ENCODE peak calls at places on chromosomes 16 and 17, in six cellular contexts. Z, Y, Q, J, L and X are unnamed samples.

GRCh38 chr17:69853533-69854262 is 221.3 kb upstream of the KCNJ16 start:
- DNase-seq in J (no peak), Q (no peak), Z (no peak), L (no peak), Y (no peak), X (no peak)

GRCh38 chr16:10929853-10930754 is 12.2 kb downstream of the DEXI start:
- DNase-seq in Y (no peak), L (no peak), Q (no peak), Z (no peak), J (no peak), X (no peak)

GRCh38 chr17:9239260-9239820 is 218.0 kb downstream of the NTN1 start:
- DNase-seq in J (no peak), L (no peak), Q (no peak), Y (no peak), Z (no peak), X (peak)

GRCh38 chr16:85033153-85033552 is 5.6 kb downstream of the KIAA0513 start:
- DNase-seq in J (no peak), Y (no peak), Z (no peak), Q (no peak), L (no peak), X (no peak)

GRCh38 chr17:69326302-69327059 is 452 bp downstream of the ABCA5 start:
- DNase-seq in Y (no peak), Z (no peak), L (no peak), J (peak), Q (no peak), X (no peak)

GRCh38 chr17:81097134-81097942 is 62.4 kb downstream of the BAIAP2 start:
- DNase-seq in J (peak), Q (peak), Z (no peak), Y (peak), L (no peak), X (no peak)

GRCh38 chr17:2041561-2042354 is at the start of gene OVCA2:
- DNase-seq in Q (peak), J (peak), Y (no peak), Z (peak), L (peak), X (peak)

GRCh38 chr17:68057531-68057952 is 22.0 kb downstream of the KPNA2 start:
- DNase-seq in Y (no peak), L (no peak), Q (no peak), Z (no peak), J (no peak), X (no peak)

DNA sequence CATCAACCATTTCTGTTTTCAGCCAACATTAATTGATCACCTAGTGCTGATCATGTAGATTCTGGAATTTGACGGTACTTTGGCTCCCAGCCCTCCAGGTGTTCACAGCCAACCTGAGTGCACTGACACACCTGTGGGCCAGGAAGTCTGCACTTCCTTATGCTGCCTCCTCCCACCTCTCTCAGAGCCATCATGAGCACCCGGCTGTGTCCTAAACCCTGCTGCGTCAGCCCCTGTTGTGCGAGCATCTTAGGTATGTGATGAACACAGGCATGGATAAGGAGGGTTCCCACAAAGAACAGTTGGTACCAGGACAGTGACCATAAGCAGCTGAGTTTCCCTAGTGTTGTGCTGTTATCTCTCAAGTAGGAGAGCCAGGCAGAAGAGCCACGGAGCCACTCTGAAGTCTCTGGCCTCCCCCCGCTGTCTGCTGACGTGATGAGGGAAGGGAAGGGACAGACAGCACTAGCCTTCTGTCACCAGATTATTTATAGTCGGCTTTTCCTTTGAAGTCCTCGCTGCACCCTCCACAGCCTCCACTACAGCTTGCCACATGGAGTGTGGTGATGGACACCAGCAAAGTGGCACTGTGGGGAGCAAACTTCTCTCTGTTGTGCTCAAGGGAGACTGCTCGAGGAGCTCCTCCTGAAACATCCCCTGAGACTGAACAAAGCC is 162.8 kb upstream of the ANKFN1 start:
- DNase-seq in J (no peak), L (no peak), Z (no peak), Y (peak), Q (no peak), X (no peak)
- TF ChIP-seq POLR2A in J (no peak), L (no peak), Z (no peak), Y (no peak), Q (no peak), X (no peak)

DNA sequence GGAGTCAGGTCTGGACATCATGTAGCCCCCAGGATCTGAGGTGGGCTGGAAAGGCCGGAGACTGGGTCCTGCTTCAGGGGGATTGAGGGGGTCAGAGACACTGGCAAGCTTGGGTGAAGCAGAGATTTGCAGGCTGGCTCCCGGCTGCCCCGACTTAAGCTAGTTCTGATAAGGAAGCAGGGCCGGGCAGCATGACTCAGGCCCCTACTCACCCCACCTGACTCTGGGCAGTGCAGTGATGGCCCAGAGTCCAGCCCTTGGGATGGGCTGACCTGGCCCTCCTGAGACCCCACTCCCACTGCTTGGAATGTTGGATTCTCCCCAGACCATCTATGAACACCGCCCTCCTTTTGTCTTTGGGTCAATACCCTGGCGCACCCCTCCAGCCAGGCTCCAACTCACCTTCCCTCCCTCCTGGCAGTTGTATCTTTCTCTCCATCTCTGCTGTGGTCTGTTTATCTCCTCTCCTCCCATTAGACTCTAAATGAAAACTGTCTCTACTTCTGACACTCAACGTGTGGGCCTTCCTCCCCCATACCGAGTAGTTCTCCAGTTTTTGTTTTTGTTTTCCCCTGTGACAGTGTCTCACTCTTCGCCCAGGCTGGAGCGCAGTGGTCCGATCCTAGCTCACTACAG is 21.0 kb downstream of the LGALS3BP start:
- DNase-seq in Z (no peak), L (no peak), J (no peak), Y (no peak), Q (peak), X (no peak)
- TF ChIP-seq TAF1 in Z (no peak), L (no peak), J (no peak), Y (no peak), Q (no peak), X (no peak)

GRCh38 chr17:72618018-72618509 is 474.4 kb downstream of the SLC39A11 start:
- DNase-seq in Q (no peak), Y (no peak), Z (no peak), J (peak), L (no peak), X (no peak)
- TF ChIP-seq POLR2A in Q (no peak), Y (no peak), Z (no peak), J (no peak), L (no peak), X (no peak)

GRCh38 chr16:81403601-81404391 is 40.8 kb upstream of the CMIP start:
- DNase-seq in L (peak), Z (peak), Y (peak), J (peak), Q (peak), X (peak)

GRCh38 chr16:81397879-81398516 is 46.6 kb upstream of the CMIP start:
- DNase-seq in L (no peak), Q (no peak), Z (no peak), Y (no peak), J (no peak), X (no peak)

GRCh38 chr16:81403208-81403600 is 41.4 kb upstream of the CMIP start:
- DNase-seq in Z (no peak), J (no peak), Y (no peak), L (no peak), Q (no peak), X (no peak)

GRCh38 chr16:81399909-81400308 is 44.7 kb upstream of the CMIP start:
- DNase-seq in Z (no peak), L (no peak), Q (no peak), Y (no peak), J (no peak), X (no peak)

GRCh38 chr16:81401035-81401950 is 43.3 kb upstream of the CMIP start:
- DNase-seq in L (no peak), J (peak), Z (no peak), Q (peak), Y (no peak), X (no peak)
- TF ChIP-seq TAF1 in L (no peak), J (no peak), Z (no peak), Q (no peak), Y (no peak), X (no peak)

DNA sequence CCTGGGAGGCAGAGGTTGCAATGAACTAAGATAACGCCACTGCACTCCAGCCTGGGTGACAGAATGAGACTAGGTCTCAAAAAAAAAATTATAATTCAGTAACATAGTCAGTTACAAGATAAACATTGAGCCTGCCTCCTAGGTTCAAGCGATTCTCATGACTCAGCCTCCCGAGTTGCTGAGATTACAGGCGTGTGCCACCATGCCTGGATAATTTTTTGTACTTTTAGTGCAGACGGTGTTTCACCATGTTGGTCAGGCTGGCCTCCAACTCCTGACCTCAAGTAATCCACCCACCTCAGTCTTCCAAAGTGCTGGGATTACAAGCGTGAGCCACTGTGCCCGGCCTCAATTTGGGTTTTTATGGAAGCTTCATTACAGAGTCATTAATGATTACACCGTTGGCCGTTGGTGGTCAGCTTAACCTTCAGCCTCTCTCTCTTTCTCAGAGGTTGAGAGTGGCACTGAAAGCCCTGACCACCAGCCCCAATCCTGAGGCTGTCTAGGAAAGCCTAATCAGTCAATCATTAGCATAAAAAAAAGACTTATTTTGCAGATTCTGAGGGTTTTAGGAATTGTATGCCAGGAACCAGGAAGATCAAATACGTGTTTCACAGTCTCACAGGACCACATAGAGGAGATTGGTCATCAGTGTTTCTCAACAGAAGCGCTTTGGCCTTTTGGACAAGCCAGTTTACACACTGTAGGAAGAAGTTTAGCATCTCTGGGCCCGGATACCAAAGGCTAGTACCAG is 1.3 kb upstream of the LRRC37A3 start:
- DNase-seq in Z (no peak), J (peak), Q (no peak), Y (no peak), L (no peak), X (no peak)
- TF ChIP-seq POLR2A in Z (no peak), J (no peak), Q (no peak), Y (no peak), L (no peak), X (no peak)

GRCh38 chr16:27046958-27047357 is 19.8 kb upstream of the C16orf82 start:
- DNase-seq in Z (no peak), L (no peak), J (no peak), Y (no peak), Q (no peak), X (no peak)

GRCh38 chr16:27053996-27054395 is 12.7 kb upstream of the C16orf82 start:
- DNase-seq in Z (no peak), Q (no peak), J (no peak), Y (no peak), L (no peak), X (no peak)

GRCh38 chr16:27048316-27048715 is 18.4 kb upstream of the C16orf82 start:
- DNase-seq in Z (no peak), Q (no peak), L (no peak), Y (no peak), J (no peak), X (no peak)

DNA sequence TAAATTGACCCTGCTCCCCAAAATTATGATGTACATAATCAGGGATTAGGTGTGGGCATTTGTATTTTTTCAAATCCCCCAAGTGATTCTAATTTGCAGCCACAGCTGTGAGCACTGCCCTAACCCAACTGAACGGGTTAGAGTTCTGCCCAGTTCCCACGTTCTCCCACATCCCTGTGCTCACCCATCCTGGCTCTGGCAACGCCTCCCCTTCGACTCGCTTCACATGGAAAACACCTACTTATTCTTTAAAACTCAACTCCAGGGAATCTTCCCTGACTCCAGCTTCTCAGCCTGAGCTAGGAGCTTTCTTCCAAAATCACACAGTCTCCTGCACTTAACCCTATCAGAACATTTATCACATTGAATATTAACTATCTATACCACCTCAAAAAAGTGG is 17.6 kb upstream of the C16orf82 start:
- DNase-seq in L (no peak), Z (no peak), J (no peak), Q (no peak), Y (no peak), X (no peak)
- TF ChIP-seq TAF1 in L (no peak), Z (no peak), J (no peak), Q (no peak), Y (no peak), X (no peak)

DNA sequence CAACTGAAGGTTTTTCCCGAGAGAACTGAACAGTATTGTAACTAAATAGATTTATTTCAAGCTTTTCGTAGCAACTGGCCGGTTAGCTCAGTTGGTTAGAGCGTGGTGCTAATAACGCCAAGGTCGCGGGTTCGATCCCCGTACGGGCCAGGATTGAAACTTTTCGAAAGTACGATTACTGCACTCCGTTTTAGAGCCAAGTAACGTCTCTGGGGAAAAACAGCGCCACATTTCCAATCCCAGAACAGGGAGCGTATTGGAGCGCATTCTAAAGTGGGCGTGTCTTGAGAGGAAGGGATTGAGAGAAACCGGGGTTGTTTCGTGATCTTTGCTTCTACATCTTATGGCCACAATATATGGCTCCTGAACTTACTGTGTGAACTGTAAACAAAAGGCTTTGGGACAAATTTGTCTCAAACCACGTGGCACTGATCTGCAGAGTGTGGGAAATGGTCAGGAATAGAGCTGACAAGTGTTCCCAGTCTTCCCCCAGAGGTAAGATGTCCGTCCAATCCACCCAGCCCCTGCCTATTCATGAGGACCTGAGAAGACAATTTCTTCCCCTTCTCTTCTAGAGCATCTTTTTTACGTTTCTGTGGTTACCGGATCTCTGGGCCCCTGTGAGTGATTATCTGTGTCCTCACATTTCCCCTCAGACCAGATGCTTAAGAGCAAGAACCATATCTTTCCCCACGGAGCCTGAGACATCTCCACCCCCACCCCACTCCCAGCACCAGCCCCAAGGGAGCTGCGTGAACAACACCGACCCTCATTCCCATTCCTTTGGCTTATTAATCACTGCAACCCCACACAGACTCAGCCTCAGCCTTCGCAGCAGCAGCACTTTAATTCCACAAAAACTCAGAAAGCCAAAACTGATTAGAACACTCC is 2.2 kb downstream of the BORCS6 start:
- DNase-seq in Y (peak), Q (peak), L (peak), J (peak), Z (no peak), X (no peak)
- TF ChIP-seq POLR2A in Y (no peak), Q (no peak), L (peak), J (peak), Z (peak), X (peak)

GRCh38 chr16:75063549-75064082 is 53.0 kb downstream of the LDHD start:
- DNase-seq in Y (no peak), J (no peak), Q (no peak), Z (no peak), L (no peak), X (no peak)

GRCh38 chr16:75060708-75061107 is 55.9 kb downstream of the LDHD start:
- DNase-seq in Q (no peak), L (no peak), J (no peak), Z (no peak), Y (no peak), X (no peak)

GRCh38 chr16:75062135-75062943 is 54.2 kb downstream of the LDHD start:
- DNase-seq in J (no peak), L (no peak), Q (peak), Y (no peak), Z (no peak), X (no peak)

GRCh38 chr16:75062944-75063444 is 53.6 kb downstream of the LDHD start:
- DNase-seq in Q (no peak), J (no peak), L (no peak), Y (no peak), Z (no peak), X (no peak)

GRCh38 chr16:75061677-75062076 is 54.9 kb downstream of the LDHD start:
- DNase-seq in Q (no peak), J (no peak), L (no peak), Y (no peak), Z (no peak), X (no peak)
- TF ChIP-seq TAF1 in Q (no peak), J (no peak), L (no peak), Y (no peak), Z (no peak), X (no peak)

DNA sequence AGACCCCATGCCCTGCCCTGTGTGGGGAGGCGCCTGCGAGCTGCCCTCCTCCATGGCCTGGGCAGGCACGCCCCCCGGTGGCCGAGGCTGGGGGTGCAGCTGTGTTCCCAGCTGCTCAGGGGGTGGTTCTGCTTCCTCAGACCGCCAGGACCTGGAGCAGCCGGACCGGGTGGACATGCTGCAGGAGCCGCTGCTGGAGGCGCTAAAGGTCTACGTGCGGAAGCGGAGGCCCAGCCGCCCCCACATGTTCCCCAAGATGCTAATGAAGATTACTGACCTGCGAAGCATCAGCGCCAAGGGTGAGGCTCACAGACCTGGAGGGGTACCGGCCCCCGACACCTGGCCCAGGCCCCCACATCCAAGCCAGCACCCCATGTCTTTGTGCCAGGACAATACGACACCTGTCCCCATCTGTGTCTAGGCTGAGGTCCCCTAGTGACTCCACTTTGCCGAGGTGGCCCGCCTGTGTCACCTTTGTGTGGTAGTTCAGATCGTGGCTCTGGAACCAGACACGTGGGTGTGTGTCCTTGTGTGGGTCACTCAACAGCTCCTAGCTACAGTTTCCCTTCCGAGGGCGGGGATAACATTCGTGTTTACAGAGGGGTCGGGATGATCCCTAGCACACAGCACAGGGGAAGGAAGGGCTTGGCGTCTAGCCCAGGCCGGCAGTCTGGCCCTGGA is 9.3 kb downstream of the GJD3 start:
- DNase-seq in Q (peak), J (peak), L (no peak), Z (peak), Y (no peak), X (peak)
- TF ChIP-seq POLR2A in Q (no peak), J (no peak), L (peak), Z (no peak), Y (no peak), X (no peak)